ENCODE peak calls at places on chromosomes 4 and X, in five cellular contexts. D, Q, P, C and W are unnamed samples.

GRCh38 chr4:89024051-89024675 is 32.8 kb downstream of the FAM13A start:
- DNase-seq in C (peak), P (peak), Q (peak), D (peak), W (peak)

GRCh38 chr4:6776920-6777635 is 5.4 kb upstream of the KIAA0232 start:
- DNase-seq in D (no peak), P (no peak), C (no peak), Q (no peak), W (no peak)

GRCh38 chr4:64713256-64713840 is 304.1 kb upstream of the TECRL start:
- DNase-seq in D (no peak), Q (no peak), P (no peak), C (peak), W (no peak)

GRCh38 chrX:144840616-144841015 is 406.7 kb upstream of the SPANXN1 start:
- DNase-seq in Q (no peak), P (no peak), D (no peak), C (no peak), W (no peak)

GRCh38 chr4:6250235-6250983 is 19.2 kb upstream of the WFS1 start:
- DNase-seq in P (peak), Q (no peak), D (no peak), C (peak), W (peak)

GRCh38 chrX:9141496-9141895 is 107.6 kb upstream of the FAM9B start:
- DNase-seq in Q (no peak), P (no peak), C (no peak), D (no peak), W (no peak)

GRCh38 chrX:93538575-93538974 is 134.8 kb downstream of the NAP1L3 start:
- DNase-seq in D (no peak), Q (no peak), C (peak), P (no peak), W (no peak)

GRCh38 chr4:98466868-98467599 is 191.4 kb downstream of the TSPAN5 start:
- DNase-seq in D (no peak), C (no peak), P (no peak), Q (no peak), W (no peak)

GRCh38 chr4:185634066-185634652 is 98.9 kb upstream of the PDLIM3 start:
- DNase-seq in D (no peak), C (peak), Q (no peak), P (no peak), W (no peak)

GRCh38 chr4:78922207-78922606 is 17.0 kb downstream of the PAQR3 start:
- DNase-seq in D (no peak), C (no peak), Q (no peak), P (peak), W (no peak)

GRCh38 chrX:129115104-129115503 is 408.2 kb downstream of the SMARCA1 start:
- DNase-seq in Q (no peak), C (peak), P (peak), D (no peak), W (no peak)

GRCh38 chr4:23986270-23986669 is 96.4 kb upstream of the PPARGC1A start:
- DNase-seq in D (no peak), P (no peak), Q (no peak), C (no peak), W (no peak)

GRCh38 chr4:65661469-65661868 is 8.8 kb downstream of the EPHA5 start:
- DNase-seq in D (no peak), P (no peak), C (no peak), Q (peak), W (no peak)

GRCh38 chrX:18594079-18594478 is 77.8 kb downstream of the RS1 start:
- DNase-seq in P (no peak), C (no peak), Q (no peak), D (no peak), W (no peak)

GRCh38 chrX:76253432-76253831 is 80.6 kb downstream of the PBDC1 start:
- DNase-seq in P (peak), D (no peak), Q (peak), C (peak), W (no peak)

GRCh38 chr4:183721207-183722081 is 62.4 kb downstream of the TRAPPC11 start:
- DNase-seq in C (no peak), Q (peak), P (peak), D (no peak), W (peak)

GRCh38 chr4:92566284-92566683 is 262.5 kb downstream of the GRID2 start:
- DNase-seq in Q (no peak), P (no peak), C (no peak), D (no peak), W (no peak)

GRCh38 chr4:88858752-88859151 is 161.1 kb upstream of the NAP1L5 start:
- DNase-seq in Q (no peak), C (no peak), P (no peak), D (no peak), W (no peak)